ENCODE peak calls at places on chromosomes 11 and 22, in ten cellular contexts. I is AG08396; E is activated CD4-positive, alpha-beta T cell treated with anti-CD3 and anti-CD28 coated beads, Interleukin-2, amount 50 U/mL, for 48 hours; D is effector CD8-positive, alpha-beta T cell; Y is cardiac septum; U is retinal pigment epithelial cell; P is stimulated activated naive CD4-positive, alpha-beta T cell; F is A673; H is HT1080; T is stimulated activated CD4-positive, alpha-beta T cell treated with anti-CD3 and anti-CD28 coated beads, Interleukin-12 subunit alpha, Interleukin-12 subunit beta, amount 100 ng/mL, for 48 hours. J is an unnamed sample.

GRCh38 chr11:116871248-116871647 is 33.8 kb upstream of the APOA1 start:
- DNase-seq in P (no peak), U (no peak), T (no peak), I (peak; percentile 62), Y (no peak), F (no peak), E (no peak), H (peak; percentile 94), D (no peak), J (no peak)

GRCh38 chr22:17262976-17263375 is 43.7 kb upstream of the ADA2 start:
- DNase-seq in P (no peak), D (no peak), T (no peak), F (no peak), U (no peak), H (no peak), I (no peak), E (no peak), Y (no peak), J (no peak)

GRCh38 chr11:507727-508515 is 879 bp upstream of the RNH1 start:
- DNase-seq in E (no peak), I (no peak), U (no peak), P (no peak), Y (no peak), F (no peak), T (no peak), H (no peak), D (no peak), J (no peak)

GRCh38 chr11:30459821-30460220 is 126.3 kb downstream of the MPPED2 start:
- DNase-seq in H (no peak), U (no peak), D (no peak), T (no peak), Y (no peak), I (no peak), F (no peak), P (no peak), E (no peak), J (no peak)

GRCh38 chr11:74134661-74135515 is 35.9 kb downstream of the C2CD3 start:
- DNase-seq in E (no peak), Y (no peak), T (no peak), D (no peak), U (peak; percentile 48), H (peak; percentile 87), F (no peak), P (no peak), I (no peak), J (no peak)

GRCh38 chr11:113730887-113731726 is 25.0 kb upstream of the TMPRSS5 start:
- DNase-seq in T (no peak), I (peak; percentile 33), F (peak; percentile 54), H (peak; percentile 69), E (no peak), U (peak; percentile 19), D (no peak), Y (no peak), P (no peak), J (peak; percentile 29)

GRCh38 chr22:49575703-49576081 is 252.0 kb downstream of the BRD1 start:
- DNase-seq in F (no peak), D (no peak), I (no peak), P (no peak), E (no peak), H (no peak), U (no peak), Y (no peak), T (no peak), J (no peak)

GRCh38 chr11:17117262-17117661 is 39.8 kb upstream of the RPS13 start:
- DNase-seq in Y (no peak), E (no peak), I (no peak), T (no peak), P (no peak), D (no peak), H (no peak), F (no peak), U (no peak), J (no peak)

GRCh38 chr11:90867416-90867815 is 644.6 kb upstream of the CHORDC1 start:
- DNase-seq in F (no peak), P (no peak), E (no peak), T (no peak), H (no peak), Y (no peak), U (no peak), D (no peak), I (no peak), J (no peak)

GRCh38 chr11:14861680-14862079 is 30.4 kb downstream of the CYP2R1 start:
- DNase-seq in H (no peak), E (no peak), P (no peak), F (no peak), D (no peak), I (no peak), T (no peak), U (no peak), Y (no peak), J (no peak)

GRCh38 chr11:114232400-114233070 is 63.7 kb upstream of the NNMT start:
- DNase-seq in H (no peak), U (no peak), I (no peak), P (no peak), Y (no peak), D (no peak), E (no peak), T (no peak), F (no peak), J (no peak)

GRCh38 chr11:27514558-27514957 is 8.0 kb upstream of the LIN7C start:
- DNase-seq in Y (no peak), E (no peak), H (peak; percentile 32), U (no peak), D (no peak), P (no peak), T (no peak), I (peak; percentile 39), F (peak; percentile 41), J (no peak)

GRCh38 chr11:65182258-65183170 is 786 bp downstream of the CAPN1 start:
- DNase-seq in E (peak; percentile 35), I (peak; percentile 44), T (no peak), H (no peak), Y (no peak), F (no peak), U (no peak), D (no peak), P (no peak), J (no peak)

GRCh38 chr11:35619754-35620640 is 1.7 kb downstream of the FJX1 start:
- DNase-seq in D (no peak), F (peak; percentile 87), H (no peak), Y (no peak), T (no peak), I (peak; percentile 31), P (no peak), E (peak; percentile 6), U (no peak), J (peak; percentile 36)

GRCh38 chr22:37235897-37236607 is 8.0 kb downstream of the RAC2 start:
- DNase-seq in I (no peak), P (peak; percentile 15), H (no peak), Y (no peak), F (no peak), U (no peak), D (no peak), T (no peak), E (no peak), J (no peak)

GRCh38 chr11:132685174-132685611 is 847.1 kb downstream of the OPCML start:
- DNase-seq in Y (no peak), F (peak; percentile 91), H (peak; percentile 88), U (no peak), D (no peak), P (no peak), E (peak; percentile 4), I (peak; percentile 6), T (no peak), J (no peak)

GRCh38 chr22:44822479-44822878 is 70.1 kb downstream of the ARHGAP8 start:
- DNase-seq in F (no peak), I (no peak), U (no peak), H (no peak), T (no peak), Y (no peak), D (no peak), P (no peak), E (no peak), J (no peak)